ENCODE peak calls at places on chromosomes 4 and X, in eight cellular contexts. One of them, this sample, is unnamed.
A peak's percentile ranks its signal among the peaks of the same experiment; 100 is the strongest.

GRCh38 chrX:39613508-39613921 is 484.2 kb downstream of the BCOR start:
- DNase-seq in uterus: peak; percentile 56
- DNase-seq in mesothelial cell of epicardium: peak; percentile 64
- DNase-seq in sigmoid colon: no peak
- DNase-seq in esophagus squamous epithelium: no peak
- DNase-seq in nephron progenitor cell: peak; percentile 58
- DNase-seq in CD4-positive, alpha-beta T cell: no peak
- DNase-seq in endothelial cell: peak; percentile 21
- DNase-seq in this sample: peak; percentile 35

GRCh38 chr4:15362541-15362940 is 65.3 kb upstream of the C1QTNF7 start:
- DNase-seq in uterus: no peak
- DNase-seq in mesothelial cell of epicardium: no peak
- DNase-seq in sigmoid colon: no peak
- DNase-seq in esophagus squamous epithelium: no peak
- DNase-seq in nephron progenitor cell: no peak
- DNase-seq in CD4-positive, alpha-beta T cell: no peak
- DNase-seq in endothelial cell: no peak
- DNase-seq in this sample: no peak

GRCh38 chrX:111086521-111087127 is 9.4 kb upstream of the PAK3 start:
- DNase-seq in uterus: no peak
- DNase-seq in mesothelial cell of epicardium: no peak
- DNase-seq in sigmoid colon: no peak
- DNase-seq in esophagus squamous epithelium: no peak
- DNase-seq in nephron progenitor cell: no peak
- DNase-seq in CD4-positive, alpha-beta T cell: no peak
- DNase-seq in endothelial cell: no peak
- DNase-seq in this sample: no peak

GRCh38 chr4:8642651-8643321 is 50.2 kb downstream of the CPZ start:
- DNase-seq in uterus: no peak
- DNase-seq in mesothelial cell of epicardium: no peak
- DNase-seq in sigmoid colon: no peak
- DNase-seq in esophagus squamous epithelium: no peak
- DNase-seq in nephron progenitor cell: no peak
- DNase-seq in CD4-positive, alpha-beta T cell: no peak
- DNase-seq in endothelial cell: no peak
- DNase-seq in this sample: no peak

GRCh38 chrX:11757729-11758399 is at the start of gene MSL3:
- DNase-seq in uterus: no peak
- DNase-seq in mesothelial cell of epicardium: peak; percentile 50
- DNase-seq in sigmoid colon: peak; percentile 76
- DNase-seq in esophagus squamous epithelium: no peak
- DNase-seq in nephron progenitor cell: peak; percentile 67
- DNase-seq in CD4-positive, alpha-beta T cell: peak; percentile 58
- DNase-seq in endothelial cell: peak; percentile 55
- DNase-seq in this sample: peak; percentile 40

GRCh38 chrX:20594985-20595384 is 328.3 kb upstream of the RPS6KA3 start:
- DNase-seq in uterus: no peak
- DNase-seq in mesothelial cell of epicardium: no peak
- DNase-seq in sigmoid colon: no peak
- DNase-seq in esophagus squamous epithelium: no peak
- DNase-seq in nephron progenitor cell: no peak
- DNase-seq in CD4-positive, alpha-beta T cell: no peak
- DNase-seq in endothelial cell: no peak
- DNase-seq in this sample: no peak

GRCh38 chrX:150873616-150874015 is 24.9 kb downstream of the CD99L2 start:
- DNase-seq in uterus: peak; percentile 42
- DNase-seq in mesothelial cell of epicardium: no peak
- DNase-seq in sigmoid colon: peak; percentile 73
- DNase-seq in esophagus squamous epithelium: no peak
- DNase-seq in nephron progenitor cell: no peak
- DNase-seq in CD4-positive, alpha-beta T cell: no peak
- DNase-seq in endothelial cell: no peak
- DNase-seq in this sample: peak; percentile 75

GRCh38 chr4:10737335-10737734 is 52.8 kb upstream of the CLNK start:
- DNase-seq in uterus: no peak
- DNase-seq in mesothelial cell of epicardium: no peak
- DNase-seq in sigmoid colon: no peak
- DNase-seq in esophagus squamous epithelium: no peak
- DNase-seq in nephron progenitor cell: no peak
- DNase-seq in CD4-positive, alpha-beta T cell: no peak
- DNase-seq in endothelial cell: no peak
- DNase-seq in this sample: peak; percentile 13

GRCh38 chr4:177250056-177250696 is 59.5 kb upstream of the NEIL3 start:
- DNase-seq in uterus: no peak
- DNase-seq in mesothelial cell of epicardium: peak; percentile 87
- DNase-seq in sigmoid colon: no peak
- DNase-seq in esophagus squamous epithelium: no peak
- DNase-seq in nephron progenitor cell: peak; percentile 79
- DNase-seq in CD4-positive, alpha-beta T cell: peak; percentile 55
- DNase-seq in endothelial cell: peak; percentile 85
- DNase-seq in this sample: peak; percentile 80

GRCh38 chrX:12441376-12442128 is 303.3 kb downstream of the FRMPD4 start:
- DNase-seq in uterus: no peak
- DNase-seq in mesothelial cell of epicardium: no peak
- DNase-seq in sigmoid colon: no peak
- DNase-seq in esophagus squamous epithelium: no peak
- DNase-seq in nephron progenitor cell: no peak
- DNase-seq in CD4-positive, alpha-beta T cell: no peak
- DNase-seq in endothelial cell: no peak
- DNase-seq in this sample: peak; percentile 78

GRCh38 chr4:39686997-39687396 is 10.9 kb upstream of the UBE2K start:
- DNase-seq in uterus: no peak
- DNase-seq in mesothelial cell of epicardium: no peak
- DNase-seq in sigmoid colon: no peak
- DNase-seq in esophagus squamous epithelium: no peak
- DNase-seq in nephron progenitor cell: no peak
- DNase-seq in CD4-positive, alpha-beta T cell: no peak
- DNase-seq in endothelial cell: no peak
- DNase-seq in this sample: no peak

GRCh38 chr4:57037982-57038604 is 59.4 kb downstream of the POLR2B start:
- DNase-seq in uterus: peak; percentile 75
- DNase-seq in mesothelial cell of epicardium: peak; percentile 83
- DNase-seq in sigmoid colon: peak; percentile 82
- DNase-seq in esophagus squamous epithelium: no peak
- DNase-seq in nephron progenitor cell: peak; percentile 81
- DNase-seq in CD4-positive, alpha-beta T cell: no peak
- DNase-seq in endothelial cell: peak; percentile 84
- DNase-seq in this sample: peak; percentile 76

GRCh38 chr4:72394264-72394663 is 174.8 kb downstream of the ADAMTS3 start:
- DNase-seq in uterus: no peak
- DNase-seq in mesothelial cell of epicardium: no peak
- DNase-seq in sigmoid colon: no peak
- DNase-seq in esophagus squamous epithelium: no peak
- DNase-seq in nephron progenitor cell: no peak
- DNase-seq in CD4-positive, alpha-beta T cell: no peak
- DNase-seq in endothelial cell: no peak
- DNase-seq in this sample: peak; percentile 79

GRCh38 chr4:4408576-4409335 is 21.9 kb downstream of the NSG1 start:
- DNase-seq in uterus: no peak
- DNase-seq in mesothelial cell of epicardium: no peak
- DNase-seq in sigmoid colon: no peak
- DNase-seq in esophagus squamous epithelium: no peak
- DNase-seq in nephron progenitor cell: no peak
- DNase-seq in CD4-positive, alpha-beta T cell: no peak
- DNase-seq in endothelial cell: no peak
- DNase-seq in this sample: peak; percentile 74

GRCh38 chrX:63754141-63754859 is 30.7 kb downstream of the ARHGEF9 start:
- DNase-seq in uterus: no peak
- DNase-seq in mesothelial cell of epicardium: no peak
- DNase-seq in sigmoid colon: no peak
- DNase-seq in esophagus squamous epithelium: no peak
- DNase-seq in nephron progenitor cell: no peak
- DNase-seq in CD4-positive, alpha-beta T cell: peak; percentile 10
- DNase-seq in endothelial cell: peak; percentile 3
- DNase-seq in this sample: peak; percentile 19

GRCh38 chrX:48035891-48036290 is 29.1 kb downstream of the SPACA5 start:
- DNase-seq in uterus: no peak
- DNase-seq in mesothelial cell of epicardium: no peak
- DNase-seq in sigmoid colon: no peak
- DNase-seq in esophagus squamous epithelium: no peak
- DNase-seq in nephron progenitor cell: no peak
- DNase-seq in CD4-positive, alpha-beta T cell: no peak
- DNase-seq in endothelial cell: no peak
- DNase-seq in this sample: no peak

GRCh38 chr4:10180603-10180926 is 64.0 kb upstream of the WDR1 start:
- DNase-seq in uterus: no peak
- DNase-seq in mesothelial cell of epicardium: no peak
- DNase-seq in sigmoid colon: no peak
- DNase-seq in esophagus squamous epithelium: no peak
- DNase-seq in nephron progenitor cell: no peak
- DNase-seq in CD4-positive, alpha-beta T cell: no peak
- DNase-seq in endothelial cell: no peak
- DNase-seq in this sample: no peak

GRCh38 chr4:40196724-40197281 is at the start of gene RHOH:
- DNase-seq in uterus: no peak
- DNase-seq in mesothelial cell of epicardium: no peak
- DNase-seq in sigmoid colon: no peak
- DNase-seq in esophagus squamous epithelium: no peak
- DNase-seq in nephron progenitor cell: no peak
- DNase-seq in CD4-positive, alpha-beta T cell: peak; percentile 69
- DNase-seq in endothelial cell: peak; percentile 13
- DNase-seq in this sample: no peak

GRCh38 chr4:83490876-83491450 is 6.1 kb upstream of the ABRAXAS1 start:
- DNase-seq in uterus: no peak
- DNase-seq in mesothelial cell of epicardium: no peak
- DNase-seq in sigmoid colon: no peak
- DNase-seq in esophagus squamous epithelium: no peak
- DNase-seq in nephron progenitor cell: no peak
- DNase-seq in CD4-positive, alpha-beta T cell: no peak
- DNase-seq in endothelial cell: peak; percentile 21
- DNase-seq in this sample: peak; percentile 55

GRCh38 chr4:55249476-55249875 is 96.6 kb upstream of the SRD5A3 start:
- DNase-seq in uterus: peak; percentile 53
- DNase-seq in mesothelial cell of epicardium: no peak
- DNase-seq in sigmoid colon: no peak
- DNase-seq in esophagus squamous epithelium: no peak
- DNase-seq in nephron progenitor cell: no peak
- DNase-seq in CD4-positive, alpha-beta T cell: no peak
- DNase-seq in endothelial cell: no peak
- DNase-seq in this sample: no peak

GRCh38 chrX:17944833-17945497 is 83.9 kb upstream of the RAI2 start:
- DNase-seq in uterus: no peak
- DNase-seq in mesothelial cell of epicardium: no peak
- DNase-seq in sigmoid colon: no peak
- DNase-seq in esophagus squamous epithelium: no peak
- DNase-seq in nephron progenitor cell: peak; percentile 13
- DNase-seq in CD4-positive, alpha-beta T cell: no peak
- DNase-seq in endothelial cell: peak; percentile 7
- DNase-seq in this sample: peak; percentile 31

GRCh38 chr4:139028191-139028661 is 12.6 kb downstream of the NOCT start:
- DNase-seq in uterus: no peak
- DNase-seq in mesothelial cell of epicardium: no peak
- DNase-seq in sigmoid colon: no peak
- DNase-seq in esophagus squamous epithelium: no peak
- DNase-seq in nephron progenitor cell: no peak
- DNase-seq in CD4-positive, alpha-beta T cell: no peak
- DNase-seq in endothelial cell: no peak
- DNase-seq in this sample: no peak

GRCh38 chr4:39502034-39502658 is 25.1 kb downstream of the UGDH start:
- DNase-seq in uterus: no peak
- DNase-seq in mesothelial cell of epicardium: no peak
- DNase-seq in sigmoid colon: no peak
- DNase-seq in esophagus squamous epithelium: no peak
- DNase-seq in nephron progenitor cell: no peak
- DNase-seq in CD4-positive, alpha-beta T cell: no peak
- DNase-seq in endothelial cell: no peak
- DNase-seq in this sample: no peak

GRCh38 chrX:150416469-150416868 is 53.4 kb downstream of the MAMLD1 start:
- DNase-seq in uterus: no peak
- DNase-seq in mesothelial cell of epicardium: no peak
- DNase-seq in sigmoid colon: no peak
- DNase-seq in esophagus squamous epithelium: no peak
- DNase-seq in nephron progenitor cell: no peak
- DNase-seq in CD4-positive, alpha-beta T cell: no peak
- DNase-seq in endothelial cell: no peak
- DNase-seq in this sample: no peak

GRCh38 chrX:8341814-8342590 is 122.6 kb upstream of the VCX3B start:
- DNase-seq in uterus: no peak
- DNase-seq in mesothelial cell of epicardium: no peak
- DNase-seq in sigmoid colon: no peak
- DNase-seq in esophagus squamous epithelium: no peak
- DNase-seq in nephron progenitor cell: no peak
- DNase-seq in CD4-positive, alpha-beta T cell: no peak
- DNase-seq in endothelial cell: no peak
- DNase-seq in this sample: peak; percentile 86

DNA sequence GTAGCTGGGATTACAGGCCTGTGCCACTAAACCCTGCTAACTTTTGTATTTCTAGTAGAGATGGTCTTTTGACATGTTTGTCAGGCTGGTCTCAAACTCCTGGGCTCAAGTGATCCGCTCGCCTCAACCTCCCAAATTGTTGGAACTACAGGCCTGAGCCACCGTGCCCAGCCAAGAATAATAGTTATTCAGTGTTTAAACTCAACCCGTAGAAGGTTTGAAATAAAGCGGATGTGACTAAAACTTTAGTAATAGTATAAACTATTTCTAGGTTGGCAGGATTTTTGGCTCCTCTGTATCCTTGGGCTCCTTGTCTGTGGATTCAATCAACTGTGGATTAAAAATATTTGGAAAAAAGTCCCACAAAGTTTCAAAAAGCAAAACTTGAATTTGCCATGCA is 37.8 kb downstream of the PCDH10 start:
- DNase-seq in uterus: no peak
- DNase-seq in mesothelial cell of epicardium: no peak
- DNase-seq in sigmoid colon: no peak
- DNase-seq in esophagus squamous epithelium: no peak
- DNase-seq in nephron progenitor cell: no peak
- DNase-seq in CD4-positive, alpha-beta T cell: no peak
- DNase-seq in endothelial cell: no peak
- DNase-seq in this sample: no peak
- TF ChIP-seq CTCF in uterus: no peak
- TF ChIP-seq CTCF in mesothelial cell of epicardium: no peak
- TF ChIP-seq CTCF in sigmoid colon: no peak
- TF ChIP-seq CTCF in esophagus squamous epithelium: no peak
- TF ChIP-seq CTCF in nephron progenitor cell: no peak
- TF ChIP-seq CTCF in CD4-positive, alpha-beta T cell: no peak
- TF ChIP-seq CTCF in endothelial cell: no peak
- TF ChIP-seq CTCF in this sample: no peak

GRCh38 chr4:74444891-74445642 is at the start of gene AREG:
- DNase-seq in uterus: peak; percentile 50
- DNase-seq in mesothelial cell of epicardium: peak; percentile 63
- DNase-seq in sigmoid colon: peak; percentile 84
- DNase-seq in esophagus squamous epithelium: peak; percentile 43
- DNase-seq in nephron progenitor cell: peak; percentile 67
- DNase-seq in CD4-positive, alpha-beta T cell: peak; percentile 91
- DNase-seq in endothelial cell: peak; percentile 38
- DNase-seq in this sample: peak; percentile 90
- TF ChIP-seq CTCF in uterus: peak; percentile 34
- TF ChIP-seq CTCF in mesothelial cell of epicardium: no peak
- TF ChIP-seq CTCF in sigmoid colon: no peak
- TF ChIP-seq CTCF in esophagus squamous epithelium: no peak
- TF ChIP-seq CTCF in nephron progenitor cell: peak; percentile 43
- TF ChIP-seq CTCF in CD4-positive, alpha-beta T cell: peak; percentile 52
- TF ChIP-seq CTCF in endothelial cell: peak; percentile 43
- TF ChIP-seq CTCF in this sample: peak; percentile 44

GRCh38 chr4:184907216-184907615 is 81.4 kb upstream of the ACSL1 start:
- DNase-seq in uterus: no peak
- DNase-seq in mesothelial cell of epicardium: no peak
- DNase-seq in sigmoid colon: no peak
- DNase-seq in esophagus squamous epithelium: no peak
- DNase-seq in nephron progenitor cell: no peak
- DNase-seq in CD4-positive, alpha-beta T cell: no peak
- DNase-seq in endothelial cell: no peak
- DNase-seq in this sample: peak; percentile 22
- TF ChIP-seq CTCF in uterus: no peak
- TF ChIP-seq CTCF in mesothelial cell of epicardium: no peak
- TF ChIP-seq CTCF in sigmoid colon: no peak
- TF ChIP-seq CTCF in esophagus squamous epithelium: no peak
- TF ChIP-seq CTCF in nephron progenitor cell: no peak
- TF ChIP-seq CTCF in CD4-positive, alpha-beta T cell: no peak
- TF ChIP-seq CTCF in endothelial cell: no peak
- TF ChIP-seq CTCF in this sample: no peak

GRCh38 chr4:116453127-116453526 is 632.2 kb downstream of the TRAM1L1 start:
- DNase-seq in uterus: no peak
- DNase-seq in mesothelial cell of epicardium: no peak
- DNase-seq in sigmoid colon: no peak
- DNase-seq in esophagus squamous epithelium: no peak
- DNase-seq in nephron progenitor cell: no peak
- DNase-seq in CD4-positive, alpha-beta T cell: no peak
- DNase-seq in endothelial cell: no peak
- DNase-seq in this sample: no peak
- TF ChIP-seq CTCF in uterus: no peak
- TF ChIP-seq CTCF in mesothelial cell of epicardium: no peak
- TF ChIP-seq CTCF in sigmoid colon: no peak
- TF ChIP-seq CTCF in esophagus squamous epithelium: no peak
- TF ChIP-seq CTCF in nephron progenitor cell: no peak
- TF ChIP-seq CTCF in CD4-positive, alpha-beta T cell: no peak
- TF ChIP-seq CTCF in endothelial cell: no peak
- TF ChIP-seq CTCF in this sample: no peak

This sample was measured in MCF 10A.